ENCODE peak calls at places on chromosomes 2 and 18, in seven cellular contexts. N, I, C, B, Y, K and L are unnamed samples.

GRCh38 chr2:227884511-227884947 is 13.1 kb downstream of the DAW1 start:
- DNase-seq in B (no peak), K (peak; percentile 5), C (no peak), I (peak; percentile 72), Y (peak; percentile 29), N (peak; percentile 62), L (no peak)

GRCh38 chr2:68921646-68922045 is 31.0 kb downstream of the GKN2 start:
- DNase-seq in K (no peak), Y (no peak), B (no peak), C (no peak), N (no peak), I (no peak), L (no peak)

GRCh38 chr2:197246405-197246804 is 64.2 kb downstream of the ANKRD44 start:
- DNase-seq in Y (no peak), C (no peak), B (no peak), N (no peak), K (no peak), I (no peak), L (no peak)

GRCh38 chr2:236663267-236663666 is 93.6 kb downstream of the ACKR3 start:
- DNase-seq in N (no peak), K (no peak), C (no peak), Y (no peak), B (no peak), I (peak; percentile 40), L (no peak)

GRCh38 chr18:58977801-58978200 is 113.1 kb downstream of the ZNF532 start:
- DNase-seq in K (no peak), B (no peak), I (no peak), C (no peak), N (no peak), Y (no peak), L (no peak)

GRCh38 chr2:121947681-121948080 is 192.2 kb downstream of the TSN start:
- DNase-seq in C (no peak), I (no peak), B (no peak), N (peak; percentile 70), K (no peak), Y (no peak), L (no peak)

GRCh38 chr2:113273031-113273551 is 5.6 kb downstream of the PAX8 start:
- DNase-seq in N (peak; percentile 57), I (peak; percentile 38), K (no peak), C (no peak), Y (no peak), B (no peak), L (no peak)

GRCh38 chr2:179343945-179344279 is 79.3 kb upstream of the SESTD1 start:
- DNase-seq in B (no peak), C (no peak), I (no peak), Y (no peak), K (no peak), N (no peak), L (no peak)

GRCh38 chr2:104447831-104448434 is 406.0 kb upstream of the POU3F3 start:
- DNase-seq in I (no peak), B (no peak), N (no peak), C (no peak), K (no peak), Y (no peak), L (no peak)

GRCh38 chr18:58635891-58636290 is 7.0 kb upstream of the ALPK2 start:
- DNase-seq in I (peak; percentile 74), Y (no peak), C (no peak), K (no peak), N (no peak), B (peak; percentile 46), L (no peak)

GRCh38 chr2:177705511-177705910 is 312.9 kb downstream of the AGPS start:
- DNase-seq in I (no peak), K (no peak), C (no peak), N (peak; percentile 21), B (no peak), Y (no peak), L (no peak)

GRCh38 chr2:7450188-7451156 is 533.3 kb downstream of the RNF144A start:
- DNase-seq in K (no peak), B (no peak), Y (peak; percentile 65), N (no peak), C (no peak), I (no peak), L (no peak)

GRCh38 chr2:226579519-226579918 is 220.1 kb downstream of the IRS1 start:
- DNase-seq in Y (no peak), K (no peak), B (no peak), N (no peak), I (no peak), C (no peak), L (no peak)

GRCh38 chr18:79925656-79925979 is 25.8 kb downstream of the SLC66A2 start:
- DNase-seq in K (no peak), B (no peak), N (no peak), C (no peak), I (no peak), Y (no peak), L (no peak)

GRCh38 chr18:58175122-58175687 is 131.2 kb downstream of the NEDD4L start:
- DNase-seq in I (no peak), Y (no peak), N (peak; percentile 47), C (no peak), K (no peak), B (no peak), L (no peak)

GRCh38 chr2:217160103-217160502 is 300.2 kb upstream of the TNP1 start:
- DNase-seq in K (no peak), C (no peak), B (no peak), I (no peak), Y (no peak), N (no peak), L (no peak)

GRCh38 chr2:238999290-238999741 is 151.4 kb downstream of the TWIST2 start:
- DNase-seq in K (no peak), Y (no peak), N (no peak), C (no peak), I (peak; percentile 31), B (no peak), L (no peak)

GRCh38 chr2:239944706-239945551 is 80.2 kb downstream of the NDUFA10 start:
- DNase-seq in Y (peak; percentile 12), B (no peak), C (peak; percentile 51), K (no peak), N (no peak), I (peak; percentile 18), L (no peak)

GRCh38 chr18:63346031-63346430 is 21.0 kb downstream of the KDSR start:
- DNase-seq in I (no peak), Y (no peak), K (no peak), B (no peak), C (no peak), N (no peak), L (no peak)

GRCh38 chr2:163682695-163683094 is 53.1 kb downstream of the FIGN start:
- DNase-seq in Y (no peak), K (no peak), B (no peak), N (no peak), C (no peak), I (peak; percentile 54), L (no peak)

GRCh38 chr2:151437630-151438029 is 27.9 kb downstream of the RIF1 start:
- DNase-seq in I (peak; percentile 55), Y (no peak), C (no peak), B (no peak), N (peak; percentile 14), K (no peak), L (no peak)

GRCh38 chr18:25446972-25447371 is 95.0 kb upstream of the ZNF521 start:
- DNase-seq in K (no peak), Y (no peak), C (no peak), N (no peak), I (no peak), B (no peak), L (no peak)

GRCh38 chr2:68646303-68646702 is 2.9 kb downstream of the PROKR1 start:
- DNase-seq in I (no peak), C (no peak), Y (no peak), K (no peak), B (no peak), N (peak; percentile 43), L (no peak)

GRCh38 chr2:88100489-88100858 is 27.4 kb downstream of the FABP1 start:
- DNase-seq in C (peak; percentile 5), I (no peak), B (no peak), Y (no peak), K (no peak), N (no peak), L (no peak)

GRCh38 chr2:159351977-159352376 is 65.5 kb upstream of the WDSUB1 start:
- DNase-seq in B (no peak), N (no peak), I (no peak), Y (no peak), K (no peak), C (no peak), L (no peak)

GRCh38 chr2:10964076-10964812 is 52.5 kb downstream of the KCNF1 start:
- DNase-seq in B (no peak), I (peak; percentile 59), C (no peak), N (no peak), Y (no peak), K (no peak), L (no peak)

GRCh38 chr2:105631011-105631410 is 113.7 kb upstream of the NCK2 start:
- DNase-seq in B (no peak), N (no peak), C (no peak), K (no peak), I (no peak), Y (no peak), L (no peak)